ENCODE peak calls at places on chromosomes 7 and 10, in five cellular contexts. P is upper lobe of right lung; V is psoas muscle; W is naive thymus-derived CD4-positive, alpha-beta T cell; F is GM23338. X is an unnamed sample. For H3K4me1, the result is how much of the 10 kb centered on the place peaks cover.

GRCh38 chr7:20201380-20201779 is 15.8 kb downstream of the MACC1 start:
- DNase-seq in P (peak), W (no peak), V (no peak), F (peak), X (no peak)

GRCh38 chr10:22723343-22723779 is 9.0 kb upstream of the PIP4K2A start:
- DNase-seq in W (no peak), V (no peak), F (no peak), P (no peak), X (no peak)

GRCh38 chr10:44234471-44234850 is 150.4 kb downstream of the CXCL12 start:
- DNase-seq in P (no peak), W (no peak), F (peak), V (no peak), X (no peak)

GRCh38 chr7:18013936-18014335 is 13.7 kb downstream of the PRPS1L1 start:
- DNase-seq in V (no peak), P (no peak), W (no peak), F (no peak), X (no peak)

GRCh38 chr7:105691692-105692564 is 110.6 kb upstream of the EFCAB10 start:
- DNase-seq in P (peak), W (peak), V (peak), F (peak), X (peak)

GRCh38 chr10:76644481-76644880 is 993.1 kb downstream of the KCNMA1 start:
- DNase-seq in F (no peak), V (no peak), W (no peak), P (no peak), X (no peak)

GRCh38 chr10:5265139-5265538 is 68.5 kb downstream of the AKR1C4 start:
- DNase-seq in F (no peak), V (no peak), P (no peak), W (no peak), X (no peak)

GRCh38 chr7:130216750-130217149 is 9.1 kb downstream of the SSMEM1 start:
- DNase-seq in V (no peak), W (no peak), P (no peak), F (peak), X (no peak)

GRCh38 chr7:145339319-145339718 is 503.5 kb upstream of the TPK1 start:
- DNase-seq in P (no peak), F (no peak), W (no peak), V (no peak), X (no peak)

GRCh38 chr7:98202367-98203195 is 8.7 kb upstream of the BHLHA15 start:
- DNase-seq in V (no peak), P (peak), F (no peak), W (peak), X (no peak)

GRCh38 chr10:89981891-89982290 is 280.5 kb downstream of the KIF20B start:
- DNase-seq in P (no peak), V (no peak), W (no peak), F (no peak), X (no peak)

GRCh38 chr7:6232534-6232933 is 39.9 kb downstream of the CYTH3 start:
- DNase-seq in P (peak), V (no peak), F (no peak), W (no peak), X (peak)

GRCh38 chr10:126041804-126042231 is 145.5 kb downstream of the FANK1 start:
- DNase-seq in V (peak), W (peak), P (peak), F (peak), X (peak)

GRCh38 chr7:102061354-102061945 is 225.2 kb upstream of the SH2B2 start:
- DNase-seq in V (no peak), P (peak), F (no peak), W (no peak), X (no peak)

GRCh38 chr10:101016814-101017213 is 14.1 kb downstream of the PDZD7 start:
- DNase-seq in F (no peak), P (no peak), V (no peak), W (no peak), X (no peak)

GRCh38 chr10:101019440-101019703 is 11.6 kb downstream of the PDZD7 start:
- DNase-seq in P (no peak), V (no peak), W (no peak), F (no peak), X (no peak)

GRCh38 chr10:101020427-101020826 is 10.5 kb downstream of the PDZD7 start:
- DNase-seq in V (peak), F (no peak), P (no peak), W (no peak), X (no peak)

GRCh38 chr10:101018118-101018599 is 12.8 kb downstream of the PDZD7 start:
- DNase-seq in P (no peak), V (no peak), F (peak), W (no peak), X (no peak)

DNA sequence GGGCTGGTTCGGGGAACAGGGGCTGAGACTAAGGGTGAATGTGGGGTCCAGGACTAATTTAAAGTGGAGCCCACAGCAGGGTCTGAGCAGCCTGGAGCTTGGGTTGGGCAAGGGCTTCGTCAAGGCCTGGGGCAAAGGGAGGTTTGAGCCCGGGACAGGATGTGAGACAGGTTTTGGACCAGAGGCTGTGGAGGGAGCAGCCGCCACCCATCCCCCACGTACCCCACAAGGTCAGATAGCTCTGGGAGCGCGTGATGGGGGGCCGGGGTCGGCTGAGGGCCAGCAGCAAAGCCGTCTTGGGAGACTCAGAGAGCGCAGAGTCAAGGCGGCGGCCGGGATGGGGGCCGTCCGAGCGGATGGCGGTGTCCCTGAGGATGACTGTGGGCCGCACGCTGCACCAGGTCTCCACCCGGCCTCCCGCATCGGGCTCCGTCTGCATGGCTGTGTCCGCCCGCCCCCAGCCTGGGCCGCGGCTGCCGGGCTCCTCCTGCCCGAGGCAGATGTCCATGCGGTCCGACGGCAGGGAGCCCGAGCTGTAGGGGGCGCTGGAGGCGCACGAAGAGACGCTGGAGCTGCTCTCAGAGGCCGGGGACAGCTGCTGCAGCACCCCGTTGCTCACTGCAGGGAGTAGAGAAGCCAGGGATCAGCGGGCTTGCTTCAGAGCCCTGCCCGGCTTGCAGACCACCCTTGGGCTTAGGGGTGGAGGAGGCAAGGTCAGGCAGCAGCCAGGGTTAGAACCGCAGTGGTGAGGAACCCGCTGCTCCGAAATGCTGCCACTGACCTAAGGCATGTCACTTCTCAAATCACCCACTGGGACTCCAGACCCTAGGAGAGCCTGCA is 12.1 kb downstream of the PDZD7 start:
- DNase-seq in P (peak), W (peak), V (peak), F (peak), X (peak)
- H3K4me3 ChIP-seq in P (no peak), W (no peak), V (no peak), F (peak), X (no peak)

GRCh38 chr10:60976687-60977086 is 32.7 kb upstream of the RHOBTB1 start:
- DNase-seq in F (no peak), V (no peak), W (no peak), P (no peak), X (no peak)
- H3K4me1 ChIP-seq in F (under half), V (under half), W (under half), P (under half), X (under half)

DNA sequence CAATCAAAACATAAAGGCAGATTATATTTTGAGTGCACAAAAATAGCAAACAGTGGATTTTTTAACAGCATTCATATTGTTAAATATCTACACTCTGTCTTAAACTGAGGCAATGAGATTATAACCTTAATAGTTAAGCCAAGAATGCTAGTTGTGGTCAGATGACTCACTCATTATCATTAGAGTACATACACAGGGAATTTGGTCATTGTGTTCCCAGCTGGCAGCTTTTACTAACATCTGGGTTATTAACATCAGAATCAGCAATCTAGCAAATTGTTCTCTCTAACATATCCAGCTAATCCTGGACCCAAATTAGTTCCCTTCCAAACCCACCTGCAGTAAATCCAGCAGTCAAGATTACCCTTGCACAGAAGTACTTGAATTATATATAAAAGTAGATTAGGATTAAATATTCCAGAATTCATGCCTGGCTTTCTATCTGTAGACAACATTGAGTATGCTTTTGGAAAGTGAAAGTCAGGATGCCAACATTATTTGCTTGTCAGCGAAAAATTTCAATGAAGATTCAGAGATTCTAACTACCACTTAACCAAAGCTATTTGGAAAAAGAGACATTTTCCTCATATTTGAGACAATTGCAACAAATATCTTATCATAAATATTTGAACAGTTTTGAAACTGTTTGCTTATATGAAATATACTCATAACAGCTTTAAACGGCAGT is 1035.6 kb upstream of the PHF14 start:
- DNase-seq in W (no peak), P (no peak), F (peak), V (no peak), X (no peak)
- H3K4me3 ChIP-seq in W (no peak), P (no peak), F (no peak), V (no peak), X (no peak)

GRCh38 chr7:2814682-2815522 is 29.2 kb downstream of the GNA12 start:
- DNase-seq in W (no peak), V (no peak), F (peak), P (peak), X (no peak)

GRCh38 chr7:2815523-2816240 is 28.4 kb downstream of the GNA12 start:
- DNase-seq in F (no peak), P (no peak), V (no peak), W (no peak), X (no peak)

GRCh38 chr7:2813350-2814185 is 30.5 kb downstream of the GNA12 start:
- DNase-seq in V (no peak), W (no peak), P (peak), F (peak), X (no peak)

GRCh38 chr7:2812831-2813230 is 31.3 kb downstream of the GNA12 start:
- DNase-seq in V (no peak), F (peak), P (peak), W (no peak), X (no peak)

DNA sequence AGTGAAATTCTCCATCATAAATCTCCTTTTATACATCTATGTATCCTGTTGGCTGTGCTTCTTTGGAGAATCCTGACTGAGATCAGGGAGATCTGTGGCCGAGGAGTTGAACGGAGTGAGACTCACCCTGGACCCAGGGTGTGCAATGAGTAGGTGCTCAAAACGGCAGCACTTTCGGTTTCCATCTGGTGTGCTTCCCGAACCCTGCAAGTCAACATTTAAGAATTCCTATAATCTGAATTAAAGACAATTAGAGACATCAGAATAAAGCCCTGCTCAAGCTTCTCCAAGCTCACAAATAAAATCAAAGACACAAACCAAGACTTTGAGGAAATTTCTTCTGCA is 29.9 kb downstream of the GNA12 start:
- DNase-seq in F (no peak), P (peak), V (no peak), W (no peak), X (no peak)
- H3K4me1 ChIP-seq in F (half or more), P (under half), V (under half), W (under half), X (half or more)

GRCh38 chr10:91088300-91089140 is 131.9 kb upstream of the PCGF5 start:
- DNase-seq in P (no peak), V (no peak), W (peak), F (peak), X (no peak)
- H3K4me3 ChIP-seq in P (no peak), V (no peak), W (no peak), F (no peak), X (no peak)

GRCh38 chr7:35875292-35875691 is 74.4 kb downstream of the SEPTIN7 start:
- DNase-seq in V (no peak), P (no peak), F (no peak), W (no peak), X (no peak)

GRCh38 chr7:35878356-35878755 is 77.5 kb downstream of the SEPTIN7 start:
- DNase-seq in F (no peak), V (no peak), P (no peak), W (no peak), X (no peak)

GRCh38 chr7:35869810-35870209 is 69.0 kb downstream of the SEPTIN7 start:
- DNase-seq in W (no peak), F (no peak), P (no peak), V (no peak), X (peak)

GRCh38 chr7:35874881-35875280 is 74.0 kb downstream of the SEPTIN7 start:
- DNase-seq in F (no peak), V (no peak), W (no peak), P (no peak), X (no peak)
- H3K4me1 ChIP-seq in F (under half), V (under half), W (under half), P (under half), X (under half)

DNA sequence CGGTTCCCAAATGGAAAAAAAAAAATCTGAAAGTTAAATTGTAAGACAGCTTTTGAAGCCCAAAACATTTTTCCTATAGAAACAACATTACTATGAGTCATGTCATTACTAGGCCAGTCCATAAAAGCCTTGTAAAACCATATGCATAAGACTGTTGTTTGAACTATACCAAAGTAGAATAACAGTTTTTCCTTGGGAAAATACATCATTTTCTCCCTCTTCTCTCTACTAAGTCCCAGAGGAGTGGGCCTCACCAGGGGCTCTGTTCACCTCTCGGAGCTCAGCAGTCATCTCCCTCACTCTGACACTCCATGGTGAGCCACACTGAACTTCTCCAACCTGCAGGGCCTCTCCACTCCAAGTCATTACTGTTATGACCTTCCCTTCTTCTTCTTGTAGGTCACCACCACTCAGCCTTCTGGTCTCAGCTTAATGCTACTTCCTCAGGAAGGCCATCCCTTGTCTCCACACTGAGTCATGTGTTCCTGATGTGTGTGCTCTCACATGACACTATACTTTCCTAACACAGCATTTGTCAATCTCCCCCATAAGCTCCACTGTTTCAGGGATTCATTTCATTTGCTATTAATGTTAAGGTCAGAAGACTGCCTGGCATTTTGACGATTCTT is 32.5 kb downstream of the ZNF438 start:
- DNase-seq in P (no peak), W (no peak), V (peak), F (no peak), X (no peak)
- H3K4me3 ChIP-seq in P (peak), W (peak), V (peak), F (no peak), X (peak)

DNA sequence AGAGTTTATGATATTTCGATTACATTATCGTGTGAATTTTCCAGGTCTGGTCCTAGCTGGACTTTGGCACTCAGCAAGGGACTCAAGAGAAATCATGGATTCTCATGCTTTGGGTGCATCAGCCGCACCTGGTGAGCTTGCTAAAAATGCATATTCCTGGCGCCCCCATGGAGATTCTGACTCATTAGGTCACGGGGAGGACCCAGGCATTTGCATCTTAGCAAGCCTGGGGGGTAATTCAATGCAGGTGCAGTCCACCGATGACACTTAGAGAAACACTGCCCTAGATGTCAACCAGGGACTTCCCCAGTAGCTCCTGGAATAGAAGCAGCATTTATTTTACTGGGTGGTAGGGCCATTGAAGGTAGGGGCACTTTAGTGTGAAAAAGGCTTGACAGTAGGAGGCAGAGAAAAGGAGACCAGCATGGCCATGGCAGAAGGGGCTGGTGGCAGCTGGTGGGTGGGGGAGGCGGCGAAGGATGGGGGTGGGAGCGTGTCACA is 29.9 kb upstream of the PDCD4 start:
- DNase-seq in P (no peak), V (no peak), F (no peak), W (no peak), X (no peak)
- H3K4me1 ChIP-seq in P (under half), V (under half), F (under half), W (under half), X (under half)

GRCh38 chr7:45978731-45979211 is 57.7 kb upstream of the IGFBP3 start:
- DNase-seq in F (no peak), V (no peak), W (no peak), P (no peak), X (no peak)

GRCh38 chr7:45979275-45980180 is 58.5 kb upstream of the IGFBP3 start:
- DNase-seq in V (no peak), P (no peak), F (no peak), W (no peak), X (no peak)

GRCh38 chr7:45976485-45976856 is 55.4 kb upstream of the IGFBP3 start:
- DNase-seq in W (no peak), V (no peak), F (no peak), P (no peak), X (no peak)

GRCh38 chr7:45977256-45977655 is 56.2 kb upstream of the IGFBP3 start:
- DNase-seq in P (no peak), F (no peak), V (no peak), W (no peak), X (no peak)

GRCh38 chr7:45978010-45978681 is 57.1 kb upstream of the IGFBP3 start:
- DNase-seq in P (no peak), F (peak), V (no peak), W (no peak), X (no peak)
- H3K4me3 ChIP-seq in P (no peak), F (no peak), V (no peak), W (no peak), X (no peak)

DNA sequence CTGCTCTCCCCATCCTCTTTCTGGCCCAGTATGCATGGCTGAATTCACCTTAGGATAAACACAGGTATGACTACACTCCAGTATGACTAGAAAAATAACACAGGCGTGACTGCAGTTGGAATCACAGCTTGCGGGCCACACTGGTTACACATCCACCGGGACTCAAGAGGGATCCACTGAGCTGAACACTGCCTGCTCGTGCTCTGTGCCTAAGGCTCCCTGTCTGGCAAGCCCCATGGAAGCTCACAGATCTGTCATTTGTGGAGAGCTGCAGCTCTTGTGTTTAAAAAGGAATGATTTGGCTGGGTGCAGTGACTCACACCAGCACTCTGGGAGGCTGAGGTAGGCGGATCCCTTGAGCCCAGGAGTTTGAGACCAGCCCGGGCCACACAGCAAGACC is 26.8 kb downstream of the VOPP1 start:
- DNase-seq in F (no peak), P (no peak), W (no peak), V (no peak), X (no peak)
- H3K4me1 ChIP-seq in F (half or more), P (under half), W (under half), V (half or more), X (half or more)